ENCODE peak calls at places on chromosomes 3 and 15, in six cellular contexts. One of them, this sample, is unnamed.

GRCh38 chr3:123658118-123658859 is 73.4 kb upstream of the HACD2 start:
- DNase-seq in IMR-90: peak; percentile 77
- DNase-seq in H1: no peak
- DNase-seq in H9: no peak
- DNase-seq in mesenchymal stem cell: no peak
- DNase-seq in trophoblast cell: no peak
- DNase-seq in this sample: no peak

GRCh38 chr15:39944711-39945110 is 10.8 kb downstream of the EIF2AK4 start:
- DNase-seq in IMR-90: peak; percentile 97
- DNase-seq in H1: no peak
- DNase-seq in H9: no peak
- DNase-seq in mesenchymal stem cell: peak; percentile 79
- DNase-seq in trophoblast cell: no peak
- DNase-seq in this sample: no peak

GRCh38 chr3:185831195-185831594 is 6.4 kb upstream of the IGF2BP2 start:
- DNase-seq in IMR-90: no peak
- DNase-seq in H1: no peak
- DNase-seq in H9: no peak
- DNase-seq in mesenchymal stem cell: no peak
- DNase-seq in trophoblast cell: no peak
- DNase-seq in this sample: no peak

GRCh38 chr15:56410712-56411111 is 45.5 kb downstream of the TEX9 start:
- DNase-seq in IMR-90: no peak
- DNase-seq in H1: no peak
- DNase-seq in H9: no peak
- DNase-seq in mesenchymal stem cell: no peak
- DNase-seq in trophoblast cell: no peak
- DNase-seq in this sample: no peak

GRCh38 chr15:21261965-21262850 is 178.1 kb downstream of the POTEB3 start:
- DNase-seq in IMR-90: no peak
- DNase-seq in H1: no peak
- DNase-seq in H9: no peak
- DNase-seq in mesenchymal stem cell: no peak
- DNase-seq in trophoblast cell: no peak
- DNase-seq in this sample: no peak

GRCh38 chr3:126758019-126758418 is 54.0 kb downstream of the CHCHD6 start:
- DNase-seq in IMR-90: no peak
- DNase-seq in H1: no peak
- DNase-seq in H9: no peak
- DNase-seq in mesenchymal stem cell: no peak
- DNase-seq in trophoblast cell: no peak
- DNase-seq in this sample: no peak

GRCh38 chr15:96474274-96474673 is 143.8 kb downstream of the NR2F2 start:
- DNase-seq in IMR-90: no peak
- DNase-seq in H1: no peak
- DNase-seq in H9: no peak
- DNase-seq in mesenchymal stem cell: no peak
- DNase-seq in trophoblast cell: no peak
- DNase-seq in this sample: no peak

GRCh38 chr15:89794627-89795241 is 18.6 kb downstream of the MESP2 start:
- DNase-seq in IMR-90: peak; percentile 70
- DNase-seq in H1: no peak
- DNase-seq in H9: no peak
- DNase-seq in mesenchymal stem cell: no peak
- DNase-seq in trophoblast cell: no peak
- DNase-seq in this sample: no peak

GRCh38 chr3:133280591-133280990 is 119.3 kb upstream of the BFSP2 start:
- DNase-seq in IMR-90: no peak
- DNase-seq in H1: no peak
- DNase-seq in H9: no peak
- DNase-seq in mesenchymal stem cell: no peak
- DNase-seq in trophoblast cell: no peak
- DNase-seq in this sample: no peak

GRCh38 chr15:40155270-40155910 is 5.5 kb upstream of the BUB1B start:
- DNase-seq in IMR-90: no peak
- DNase-seq in H1: peak; percentile 79
- DNase-seq in H9: peak; percentile 97
- DNase-seq in mesenchymal stem cell: no peak
- DNase-seq in trophoblast cell: peak; percentile 54
- DNase-seq in this sample: no peak

GRCh38 chr15:51776952-51777574 is 25.7 kb downstream of the TMOD2 start:
- DNase-seq in IMR-90: peak; percentile 77
- DNase-seq in H1: peak; percentile 63
- DNase-seq in H9: peak; percentile 57
- DNase-seq in mesenchymal stem cell: peak; percentile 82
- DNase-seq in trophoblast cell: peak; percentile 95
- DNase-seq in this sample: peak; percentile 58

GRCh38 chr3:22934973-22935372 is 268.2 kb upstream of the UBE2E2 start:
- DNase-seq in IMR-90: no peak
- DNase-seq in H1: no peak
- DNase-seq in H9: no peak
- DNase-seq in mesenchymal stem cell: no peak
- DNase-seq in trophoblast cell: no peak
- DNase-seq in this sample: no peak

GRCh38 chr3:132380979-132381944 is 36.0 kb upstream of the DNAJC13 start:
- DNase-seq in IMR-90: no peak
- DNase-seq in H1: peak; percentile 57
- DNase-seq in H9: peak; percentile 33
- DNase-seq in mesenchymal stem cell: no peak
- DNase-seq in trophoblast cell: no peak
- DNase-seq in this sample: no peak

GRCh38 chr15:70495988-70496387 is 267.4 kb downstream of the UACA start:
- DNase-seq in IMR-90: no peak
- DNase-seq in H1: no peak
- DNase-seq in H9: no peak
- DNase-seq in mesenchymal stem cell: no peak
- DNase-seq in trophoblast cell: no peak
- DNase-seq in this sample: no peak

GRCh38 chr3:15360786-15361493 is 28.6 kb upstream of the SH3BP5 start:
- DNase-seq in IMR-90: peak; percentile 77
- DNase-seq in H1: no peak
- DNase-seq in H9: no peak
- DNase-seq in mesenchymal stem cell: no peak
- DNase-seq in trophoblast cell: no peak
- DNase-seq in this sample: no peak

GRCh38 chr3:149224736-149225594 is 3.3 kb upstream of the CP start:
- DNase-seq in IMR-90: peak; percentile 92
- DNase-seq in H1: no peak
- DNase-seq in H9: no peak
- DNase-seq in mesenchymal stem cell: peak; percentile 99
- DNase-seq in trophoblast cell: peak; percentile 96
- DNase-seq in this sample: no peak

GRCh38 chr15:43748376-43748775 is 2.1 kb downstream of the PDIA3 start:
- DNase-seq in IMR-90: peak; percentile 24
- DNase-seq in H1: no peak
- DNase-seq in H9: no peak
- DNase-seq in mesenchymal stem cell: peak; percentile 12
- DNase-seq in trophoblast cell: no peak
- DNase-seq in this sample: no peak

GRCh38 chr15:39781967-39782292 is 711 bp downstream of the FSIP1 start:
- DNase-seq in IMR-90: no peak
- DNase-seq in H1: no peak
- DNase-seq in H9: no peak
- DNase-seq in mesenchymal stem cell: no peak
- DNase-seq in trophoblast cell: no peak
- DNase-seq in this sample: no peak

GRCh38 chr15:95108673-95109072 is 877.3 kb downstream of the MCTP2 start:
- DNase-seq in IMR-90: no peak
- DNase-seq in H1: no peak
- DNase-seq in H9: no peak
- DNase-seq in mesenchymal stem cell: no peak
- DNase-seq in trophoblast cell: no peak
- DNase-seq in this sample: no peak

GRCh38 chr15:79644091-79644490 is 212.0 kb downstream of the MINAR1 start:
- DNase-seq in IMR-90: peak; percentile 85
- DNase-seq in H1: no peak
- DNase-seq in H9: no peak
- DNase-seq in mesenchymal stem cell: peak; percentile 46
- DNase-seq in trophoblast cell: no peak
- DNase-seq in this sample: no peak

GRCh38 chr15:92819312-92820232 is 80.6 kb upstream of the CHD2 start:
- DNase-seq in IMR-90: no peak
- DNase-seq in H1: no peak
- DNase-seq in H9: no peak
- DNase-seq in mesenchymal stem cell: peak; percentile 32
- DNase-seq in trophoblast cell: peak; percentile 25
- DNase-seq in this sample: no peak
- H2AFZ ChIP-seq in IMR-90: peak overlapping the region; percentile 81
- H2AFZ ChIP-seq in H1: peak overlapping the region; percentile 93
- H2AFZ ChIP-seq in H9: peak overlapping the region; percentile 2
- H2AFZ ChIP-seq in mesenchymal stem cell: peak overlapping the region; percentile 91
- H2AFZ ChIP-seq in trophoblast cell: peak overlapping the region; percentile 71
- H2AFZ ChIP-seq in this sample: peak overlapping the region; percentile 74

GRCh38 chr3:62622553-62623174 is 249.3 kb upstream of the FEZF2 start:
- DNase-seq in IMR-90: peak; percentile 61
- DNase-seq in H1: no peak
- DNase-seq in H9: no peak
- DNase-seq in mesenchymal stem cell: peak; percentile 64
- DNase-seq in trophoblast cell: peak; percentile 81
- DNase-seq in this sample: peak; percentile 58
- H4K91ac ChIP-seq in IMR-90: no peak overlapping the region
- H4K91ac ChIP-seq in H1: no peak overlapping the region
- H4K91ac ChIP-seq in H9: no peak overlapping the region
- H4K91ac ChIP-seq in mesenchymal stem cell: no peak overlapping the region
- H4K91ac ChIP-seq in trophoblast cell: no peak overlapping the region
- H4K91ac ChIP-seq in this sample: no peak overlapping the region

GRCh38 chr15:61839541-61839940 is 220.7 kb downstream of the VPS13C start:
- DNase-seq in IMR-90: peak; percentile 20
- DNase-seq in H1: no peak
- DNase-seq in H9: no peak
- DNase-seq in mesenchymal stem cell: peak; percentile 4
- DNase-seq in trophoblast cell: no peak
- DNase-seq in this sample: no peak

GRCh38 chr15:61834076-61834697 is 226.1 kb downstream of the VPS13C start:
- DNase-seq in IMR-90: peak; percentile 72
- DNase-seq in H1: peak; percentile 96
- DNase-seq in H9: peak; percentile 80
- DNase-seq in mesenchymal stem cell: peak; percentile 67
- DNase-seq in trophoblast cell: peak; percentile 92
- DNase-seq in this sample: peak; percentile 77

GRCh38 chr15:61835029-61835428 is 225.2 kb downstream of the VPS13C start:
- DNase-seq in IMR-90: no peak
- DNase-seq in H1: no peak
- DNase-seq in H9: no peak
- DNase-seq in mesenchymal stem cell: no peak
- DNase-seq in trophoblast cell: no peak
- DNase-seq in this sample: no peak

GRCh38 chr15:61832223-61832622 is 228.0 kb downstream of the VPS13C start:
- DNase-seq in IMR-90: no peak
- DNase-seq in H1: no peak
- DNase-seq in H9: no peak
- DNase-seq in mesenchymal stem cell: no peak
- DNase-seq in trophoblast cell: no peak
- DNase-seq in this sample: no peak

DNA sequence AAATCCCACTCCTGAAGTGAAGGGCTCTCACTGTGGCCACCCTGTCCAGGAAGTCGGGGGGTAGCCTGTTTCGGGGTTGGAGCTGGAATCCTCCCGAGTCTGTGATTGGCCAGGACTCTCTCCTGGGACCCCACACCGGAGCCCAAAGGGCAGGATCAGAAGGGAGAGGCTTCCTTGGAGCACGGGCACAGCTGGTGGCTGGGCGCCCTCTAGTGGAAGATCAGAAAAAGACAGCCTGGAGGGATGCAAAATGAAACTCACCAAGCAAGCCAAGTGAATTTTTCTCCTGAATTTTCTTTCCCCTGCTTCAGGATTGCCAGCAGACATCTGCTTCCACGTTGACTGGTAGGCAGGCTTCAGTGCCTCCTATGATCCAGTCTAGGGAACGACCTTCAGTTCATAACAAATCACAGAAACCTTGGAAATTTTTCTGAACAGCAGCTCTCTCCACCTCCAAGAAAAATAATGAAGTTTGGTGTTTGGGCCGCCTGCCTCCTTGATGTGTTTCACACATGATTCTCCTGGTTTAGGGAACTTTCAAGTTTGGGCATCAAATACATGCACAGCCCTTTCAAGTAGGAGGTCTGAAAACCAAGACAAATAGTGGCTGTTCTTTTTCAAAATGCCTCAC is 224.7 kb downstream of the VPS13C start:
- DNase-seq in IMR-90: peak; percentile 48
- DNase-seq in H1: peak; percentile 89
- DNase-seq in H9: peak; percentile 83
- DNase-seq in mesenchymal stem cell: peak; percentile 57
- DNase-seq in trophoblast cell: peak; percentile 65
- DNase-seq in this sample: peak; percentile 65
- H2AFZ ChIP-seq in IMR-90: peak overlapping the region; percentile 79
- H2AFZ ChIP-seq in H1: peak overlapping the region; percentile 86
- H2AFZ ChIP-seq in H9: no peak overlapping the region
- H2AFZ ChIP-seq in mesenchymal stem cell: no peak overlapping the region
- H2AFZ ChIP-seq in trophoblast cell: no peak overlapping the region
- H2AFZ ChIP-seq in this sample: peak overlapping the region; percentile 85

GRCh38 chr15:29316422-29316821 is 46.8 kb upstream of the NSMCE3 start:
- DNase-seq in IMR-90: no peak
- DNase-seq in H1: no peak
- DNase-seq in H9: no peak
- DNase-seq in mesenchymal stem cell: no peak
- DNase-seq in trophoblast cell: no peak
- DNase-seq in this sample: no peak

GRCh38 chr15:29308299-29308698 is 38.7 kb upstream of the NSMCE3 start:
- DNase-seq in IMR-90: no peak
- DNase-seq in H1: no peak
- DNase-seq in H9: no peak
- DNase-seq in mesenchymal stem cell: no peak
- DNase-seq in trophoblast cell: no peak
- DNase-seq in this sample: no peak

GRCh38 chr15:29309139-29309538 is 39.5 kb upstream of the NSMCE3 start:
- DNase-seq in IMR-90: no peak
- DNase-seq in H1: no peak
- DNase-seq in H9: no peak
- DNase-seq in mesenchymal stem cell: no peak
- DNase-seq in trophoblast cell: no peak
- DNase-seq in this sample: no peak

DNA sequence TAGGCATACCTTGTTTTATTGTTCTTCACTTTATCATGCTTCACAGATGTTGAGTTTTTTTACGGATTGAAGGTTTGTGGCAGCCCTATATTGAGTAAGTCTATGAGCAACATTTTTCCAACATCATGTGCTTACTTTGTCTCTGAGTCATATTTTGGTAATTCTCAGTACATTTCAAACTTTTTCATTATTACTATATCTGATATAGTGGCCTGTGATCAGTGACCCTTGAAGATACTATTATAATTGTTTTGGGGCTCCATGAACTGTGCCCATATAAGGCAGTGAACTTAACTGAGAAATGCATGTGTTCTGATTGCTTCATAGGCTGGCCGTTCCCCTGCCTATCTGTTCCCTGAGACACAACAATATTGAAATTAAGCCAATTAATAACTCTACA is 42.8 kb upstream of the NSMCE3 start:
- DNase-seq in IMR-90: peak; percentile 67
- DNase-seq in H1: no peak
- DNase-seq in H9: no peak
- DNase-seq in mesenchymal stem cell: no peak
- DNase-seq in trophoblast cell: no peak
- DNase-seq in this sample: no peak
- H4K91ac ChIP-seq in IMR-90: no peak overlapping the region
- H4K91ac ChIP-seq in H1: no peak overlapping the region
- H4K91ac ChIP-seq in H9: no peak overlapping the region
- H4K91ac ChIP-seq in mesenchymal stem cell: no peak overlapping the region
- H4K91ac ChIP-seq in trophoblast cell: no peak overlapping the region
- H4K91ac ChIP-seq in this sample: no peak overlapping the region

GRCh38 chr3:178059124-178059523 is 477.1 kb upstream of the KCNMB2 start:
- DNase-seq in IMR-90: peak; percentile 57
- DNase-seq in H1: no peak
- DNase-seq in H9: no peak
- DNase-seq in mesenchymal stem cell: peak; percentile 63
- DNase-seq in trophoblast cell: no peak
- DNase-seq in this sample: no peak
- H2AFZ ChIP-seq in IMR-90: no peak overlapping the region
- H2AFZ ChIP-seq in H1: no peak overlapping the region
- H2AFZ ChIP-seq in H9: no peak overlapping the region
- H2AFZ ChIP-seq in mesenchymal stem cell: no peak overlapping the region
- H2AFZ ChIP-seq in trophoblast cell: no peak overlapping the region
- H2AFZ ChIP-seq in this sample: no peak overlapping the region